ENCODE peak calls at places on chromosomes 5 and 9, in nine cellular contexts. One of them, this sample, is unnamed.

GRCh38 chr5:150540615-150541396 is 32.9 kb downstream of the NDST1 start:
- DNase-seq in GM18507: no peak
- DNase-seq in NCI-H2107: no peak
- DNase-seq in GM06990: no peak
- DNase-seq in HTR-8/SVneo: no peak
- DNase-seq in psoas muscle: no peak
- DNase-seq in left colon: no peak
- DNase-seq in activated gamma-delta T cell: no peak
- DNase-seq in KBM-7: no peak
- DNase-seq in this sample: no peak

GRCh38 chr5:176692835-176693476 is 45.7 kb downstream of the TSPAN17 start:
- DNase-seq in HTR-8/SVneo: no peak
- DNase-seq in psoas muscle: no peak
- DNase-seq in KBM-7: no peak
- DNase-seq in left colon: peak
- DNase-seq in activated gamma-delta T cell: no peak
- DNase-seq in GM06990: no peak
- DNase-seq in GM18507: no peak
- DNase-seq in NCI-H2107: no peak
- DNase-seq in this sample: no peak

GRCh38 chr5:111530298-111530740 is 18.0 kb upstream of the STARD4 start:
- DNase-seq in GM18507: no peak
- DNase-seq in HTR-8/SVneo: peak
- DNase-seq in activated gamma-delta T cell: peak
- DNase-seq in NCI-H2107: no peak
- DNase-seq in GM06990: peak
- DNase-seq in KBM-7: peak
- DNase-seq in left colon: peak
- DNase-seq in psoas muscle: peak
- DNase-seq in this sample: no peak

GRCh38 chr5:140926903-140927573 is 939 bp downstream of the PCDHAC1 start:
- DNase-seq in HTR-8/SVneo: no peak
- DNase-seq in activated gamma-delta T cell: peak
- DNase-seq in left colon: no peak
- DNase-seq in psoas muscle: peak
- DNase-seq in NCI-H2107: no peak
- DNase-seq in GM18507: no peak
- DNase-seq in KBM-7: no peak
- DNase-seq in GM06990: peak
- DNase-seq in this sample: no peak

GRCh38 chr9:98300611-98301010 is 45.2 kb upstream of the TBC1D2 start:
- DNase-seq in activated gamma-delta T cell: no peak
- DNase-seq in HTR-8/SVneo: no peak
- DNase-seq in GM18507: no peak
- DNase-seq in NCI-H2107: no peak
- DNase-seq in KBM-7: no peak
- DNase-seq in GM06990: no peak
- DNase-seq in psoas muscle: no peak
- DNase-seq in left colon: no peak
- DNase-seq in this sample: no peak

GRCh38 chr5:18745591-18745987 is 1111.3 kb downstream of the TAF11L14 start:
- DNase-seq in GM06990: peak
- DNase-seq in GM18507: no peak
- DNase-seq in KBM-7: peak
- DNase-seq in psoas muscle: no peak
- DNase-seq in left colon: peak
- DNase-seq in activated gamma-delta T cell: no peak
- DNase-seq in NCI-H2107: no peak
- DNase-seq in HTR-8/SVneo: peak
- DNase-seq in this sample: no peak

GRCh38 chr5:168332042-168332441 is 40.6 kb downstream of the WWC1 start:
- DNase-seq in left colon: no peak
- DNase-seq in HTR-8/SVneo: no peak
- DNase-seq in psoas muscle: no peak
- DNase-seq in activated gamma-delta T cell: no peak
- DNase-seq in GM06990: no peak
- DNase-seq in NCI-H2107: no peak
- DNase-seq in GM18507: no peak
- DNase-seq in KBM-7: no peak
- DNase-seq in this sample: no peak

GRCh38 chr5:68745459-68745858 is 348.4 kb upstream of the SLC30A5 start:
- DNase-seq in psoas muscle: no peak
- DNase-seq in KBM-7: no peak
- DNase-seq in HTR-8/SVneo: no peak
- DNase-seq in left colon: no peak
- DNase-seq in GM06990: no peak
- DNase-seq in NCI-H2107: no peak
- DNase-seq in GM18507: no peak
- DNase-seq in activated gamma-delta T cell: no peak
- DNase-seq in this sample: no peak

GRCh38 chr9:133202145-133202513 is 6.9 kb downstream of the OBP2B start:
- DNase-seq in NCI-H2107: no peak
- DNase-seq in KBM-7: no peak
- DNase-seq in activated gamma-delta T cell: no peak
- DNase-seq in left colon: no peak
- DNase-seq in psoas muscle: no peak
- DNase-seq in HTR-8/SVneo: no peak
- DNase-seq in GM06990: no peak
- DNase-seq in GM18507: no peak
- DNase-seq in this sample: no peak

GRCh38 chr9:105127863-105128220 is 116.6 kb upstream of the SLC44A1 start:
- DNase-seq in GM18507: peak
- DNase-seq in KBM-7: peak
- DNase-seq in GM06990: peak
- DNase-seq in HTR-8/SVneo: peak
- DNase-seq in activated gamma-delta T cell: no peak
- DNase-seq in psoas muscle: no peak
- DNase-seq in NCI-H2107: no peak
- DNase-seq in left colon: no peak
- DNase-seq in this sample: no peak

GRCh38 chr5:69450116-69450515 is 35.2 kb downstream of the MARVELD2 start:
- DNase-seq in GM06990: no peak
- DNase-seq in HTR-8/SVneo: peak
- DNase-seq in GM18507: no peak
- DNase-seq in psoas muscle: no peak
- DNase-seq in left colon: no peak
- DNase-seq in KBM-7: no peak
- DNase-seq in activated gamma-delta T cell: no peak
- DNase-seq in NCI-H2107: no peak
- DNase-seq in this sample: no peak

GRCh38 chr9:76592105-76593010 is 133.4 kb downstream of the GCNT1 start:
- DNase-seq in psoas muscle: no peak
- DNase-seq in GM06990: no peak
- DNase-seq in left colon: no peak
- DNase-seq in NCI-H2107: no peak
- DNase-seq in activated gamma-delta T cell: no peak
- DNase-seq in HTR-8/SVneo: no peak
- DNase-seq in KBM-7: peak
- DNase-seq in GM18507: no peak
- DNase-seq in this sample: no peak

GRCh38 chr5:168311061-168311566 is 19.7 kb downstream of the WWC1 start:
- DNase-seq in HTR-8/SVneo: no peak
- DNase-seq in GM18507: no peak
- DNase-seq in psoas muscle: no peak
- DNase-seq in GM06990: no peak
- DNase-seq in NCI-H2107: no peak
- DNase-seq in KBM-7: no peak
- DNase-seq in left colon: peak
- DNase-seq in activated gamma-delta T cell: no peak
- DNase-seq in this sample: no peak

GRCh38 chr5:141783599-141784296 is 94.5 kb downstream of the PCDH1 start:
- DNase-seq in left colon: no peak
- DNase-seq in KBM-7: no peak
- DNase-seq in GM06990: no peak
- DNase-seq in GM18507: no peak
- DNase-seq in HTR-8/SVneo: no peak
- DNase-seq in psoas muscle: no peak
- DNase-seq in NCI-H2107: no peak
- DNase-seq in activated gamma-delta T cell: no peak
- DNase-seq in this sample: no peak

GRCh38 chr5:168334161-168335094 is 43.0 kb downstream of the WWC1 start:
- DNase-seq in psoas muscle: no peak
- DNase-seq in left colon: no peak
- DNase-seq in KBM-7: no peak
- DNase-seq in activated gamma-delta T cell: no peak
- DNase-seq in HTR-8/SVneo: peak
- DNase-seq in GM06990: no peak
- DNase-seq in GM18507: no peak
- DNase-seq in NCI-H2107: no peak
- DNase-seq in this sample: no peak

This sample was measured in D721Med.